ENCODE peak calls at places on chromosomes 7 and 10, in ten cellular contexts. U, G, E, J, Y, B, P, L, F and W are unnamed samples.

GRCh38 chr10:63720072-63720537 is 198.9 kb downstream of the REEP3 start:
- DNase-seq in U (peak; percentile 23), G (peak; percentile 64), E (peak; percentile 38), J (peak; percentile 79), Y (peak; percentile 48), B (peak; percentile 45), P (peak; percentile 18), L (peak; percentile 92), F (no peak), W (peak; percentile 42)

GRCh38 chr10:71138126-71138860 is 74.1 kb upstream of the UNC5B start:
- DNase-seq in U (no peak), G (no peak), E (no peak), J (peak; percentile 49), Y (no peak), B (no peak), P (no peak), L (no peak), F (peak; percentile 41), W (peak; percentile 46)

GRCh38 chr10:119516381-119517234 is 25.9 kb downstream of the RGS10 start:
- DNase-seq in U (peak; percentile 63), G (no peak), E (no peak), J (no peak), Y (no peak), B (peak; percentile 34), P (peak; percentile 46), L (no peak), F (no peak), W (no peak)

GRCh38 chr7:87628780-87629569 is 777 bp downstream of the RUNDC3B start:
- DNase-seq in U (peak; percentile 32), G (peak; percentile 2), E (peak; percentile 8), J (peak; percentile 81), Y (no peak), B (peak; percentile 58), P (no peak), L (no peak), F (peak; percentile 44), W (peak; percentile 31)

GRCh38 chr7:27154901-27155815 is 1.3 kb downstream of the HOXA7 start:
- DNase-seq in U (peak; percentile 51), G (no peak), E (no peak), J (no peak), Y (no peak), B (no peak), P (no peak), L (no peak), F (peak; percentile 49), W (no peak)

GRCh38 chr10:68628576-68629127 is 68.5 kb downstream of the TET1 start:
- DNase-seq in U (no peak), G (no peak), E (no peak), J (no peak), Y (peak; percentile 7), B (no peak), P (no peak), L (no peak), F (no peak), W (peak; percentile 17)

GRCh38 chr7:94228223-94228622 is 166.5 kb upstream of the COL1A2 start:
- DNase-seq in U (no peak), G (no peak), E (no peak), J (no peak), Y (no peak), B (no peak), P (no peak), L (no peak), F (no peak), W (no peak)

GRCh38 chr7:23546897-23547572 is 15.3 kb upstream of the TRA2A start:
- DNase-seq in U (peak; percentile 65), G (peak; percentile 96), E (peak; percentile 84), J (peak; percentile 94), Y (peak; percentile 80), B (peak; percentile 65), P (peak; percentile 60), L (peak; percentile 98), F (peak; percentile 84), W (peak; percentile 78)

GRCh38 chr10:31467791-31468535 is 148.9 kb downstream of the ZEB1 start:
- DNase-seq in U (no peak), G (peak; percentile 33), E (no peak), J (peak; percentile 19), Y (no peak), B (no peak), P (no peak), L (peak; percentile 53), F (peak; percentile 47), W (peak; percentile 0)

GRCh38 chr7:2042650-2043049 is 190.1 kb downstream of the MAD1L1 start:
- DNase-seq in U (no peak), G (no peak), E (no peak), J (no peak), Y (no peak), B (no peak), P (no peak), L (no peak), F (no peak), W (no peak)

GRCh38 chr10:114374141-114374791 is 30.0 kb downstream of the AFAP1L2 start:
- DNase-seq in U (no peak), G (peak; percentile 39), E (no peak), J (no peak), Y (no peak), B (no peak), P (no peak), L (no peak), F (no peak), W (peak; percentile 11)

GRCh38 chr10:110644598-110645462 is 694 bp downstream of the RBM20 start:
- DNase-seq in U (no peak), G (no peak), E (no peak), J (no peak), Y (no peak), B (no peak), P (no peak), L (no peak), F (no peak), W (no peak)